ENCODE peak calls at places on chromosomes 7 and 10, in four cellular contexts. I is effector memory CD8-positive, alpha-beta T cell; G is activated B cell treated with CpG ODN at 0.5 μM for 24 hours; J is K562. L is an unnamed sample.

GRCh38 chr7:151642746-151643145 is 123.1 kb upstream of the RHEB start:
- ATAC-seq in I (no peak), G (no peak), J (no peak), L (no peak)

GRCh38 chr7:106891545-106892410 is 26.7 kb downstream of the PIK3CG start:
- ATAC-seq in I (no peak), J (peak; percentile 76), G (no peak), L (no peak)

GRCh38 chr7:130008941-130009847 is 42.0 kb downstream of the ZC3HC1 start:
- ATAC-seq in G (no peak), J (no peak), I (no peak), L (no peak)

GRCh38 chr7:1059200-1060091 is 15.1 kb downstream of the GPR146 start:
- ATAC-seq in I (peak; percentile 24), G (peak; percentile 15), J (peak; percentile 90), L (peak; percentile 57)

GRCh38 chr10:14750900-14751575 is 23.7 kb downstream of the FAM107B start:
- ATAC-seq in J (no peak), I (peak; percentile 24), G (peak; percentile 73), L (peak; percentile 92)

GRCh38 chr7:148480479-148481146 is 110.0 kb upstream of the C7orf33 start:
- ATAC-seq in J (no peak), I (no peak), G (no peak), L (no peak)

GRCh38 chr7:139737221-139738100 is 40.3 kb downstream of the HIPK2 start:
- ATAC-seq in I (peak; percentile 50), G (no peak), J (no peak), L (no peak)

GRCh38 chr10:118853916-118854315 is 99.1 kb upstream of the CACUL1 start:
- ATAC-seq in G (no peak), I (no peak), J (no peak), L (no peak)

GRCh38 chr10:69009360-69009759 is 20.8 kb downstream of the KIFBP start:
- ATAC-seq in J (no peak), G (no peak), I (no peak), L (no peak)

GRCh38 chr10:105068497-105068896 is 427.4 kb downstream of the SORCS3 start:
- ATAC-seq in I (no peak), G (no peak), J (no peak), L (no peak)

GRCh38 chr7:23117841-23118240 is 12.3 kb downstream of the KLHL7 start:
- ATAC-seq in G (no peak), I (no peak), J (no peak), L (no peak)

GRCh38 chr10:78260141-78260540 is 226.5 kb downstream of the RPS24 start:
- ATAC-seq in G (no peak), I (no peak), J (no peak), L (no peak)

GRCh38 chr10:55989188-55989587 is 371.9 kb downstream of the ZWINT start:
- ATAC-seq in I (no peak), G (no peak), J (no peak), L (no peak)

GRCh38 chr7:132988117-132988516 is 93.8 kb downstream of the CHCHD3 start:
- ATAC-seq in I (no peak), J (no peak), G (no peak), L (no peak)

GRCh38 chr7:14826426-14826825 is 76.1 kb downstream of the DGKB start:
- ATAC-seq in I (no peak), G (no peak), J (no peak), L (no peak)

GRCh38 chr7:7882888-7883287 is 85.7 kb upstream of the GLCCI1 start:
- ATAC-seq in G (no peak), J (no peak), I (no peak), L (no peak)

GRCh38 chr10:73228247-73228646 is 18.8 kb downstream of the DNAJC9 start:
- ATAC-seq in J (no peak), I (no peak), G (no peak), L (no peak)

GRCh38 chr7:118152149-118152548 is 31.8 kb upstream of the LSM8 start:
- ATAC-seq in I (no peak), G (no peak), J (peak; percentile 39), L (no peak)

GRCh38 chr10:122504551-122504950 is 43.2 kb downstream of the HTRA1 start:
- ATAC-seq in J (no peak), G (no peak), I (no peak), L (no peak)

GRCh38 chr10:71773221-71773971 is at the start of gene VSIR:
- ATAC-seq in J (peak; percentile 97), I (peak; percentile 74), G (peak; percentile 76), L (peak; percentile 86)

GRCh38 chr7:138892808-138893207 is 88.4 kb downstream of the KIAA1549 start:
- ATAC-seq in J (no peak), I (no peak), G (no peak), L (no peak)

GRCh38 chr10:30155401-30155800 is 96.0 kb upstream of the JCAD start:
- ATAC-seq in G (no peak), J (no peak), I (no peak), L (no peak)

GRCh38 chr10:131841669-131842139 is 59.1 kb upstream of the PPP2R2D start:
- ATAC-seq in I (no peak), G (no peak), J (peak; percentile 77), L (no peak)

GRCh38 chr10:102869290-102870198 is at the start of gene AS3MT:
- ATAC-seq in G (peak; percentile 66), J (no peak), I (peak; percentile 37), L (peak; percentile 55)

GRCh38 chr7:117493460-117493859 is 13.6 kb downstream of the CFTR start:
- ATAC-seq in G (no peak), J (no peak), I (no peak), L (no peak)

GRCh38 chr10:106765355-106765754 is 399.2 kb downstream of the SORCS1 start:
- ATAC-seq in J (no peak), I (no peak), G (no peak), L (no peak)

GRCh38 chr10:3119796-3120459 is 52.6 kb downstream of the PFKP start:
- ATAC-seq in G (no peak), J (peak; percentile 73), I (no peak), L (no peak)

GRCh38 chr7:137950263-137950621 is 51.6 kb downstream of the CREB3L2 start:
- ATAC-seq in I (no peak), J (no peak), G (no peak), L (no peak)

GRCh38 chr10:76252733-76253132 is 821.3 kb downstream of the LRMDA start:
- ATAC-seq in J (no peak), G (no peak), I (no peak), L (no peak)

GRCh38 chr7:1042161-1042833 is 2.0 kb upstream of the GPR146 start:
- ATAC-seq in J (no peak), G (no peak), I (peak; percentile 62), L (no peak)

GRCh38 chr10:11150876-11151275 is 133.2 kb downstream of the CELF2 start:
- ATAC-seq in J (no peak), G (no peak), I (peak; percentile 36), L (no peak)

GRCh38 chr7:140649566-140650205 is 9.1 kb upstream of the DENND2A start:
- ATAC-seq in J (peak; percentile 6), I (no peak), G (no peak), L (no peak)

GRCh38 chr10:58807631-58808024 is 295.0 kb downstream of the BICC1 start:
- ATAC-seq in I (no peak), J (no peak), G (no peak), L (no peak)

GRCh38 chr7:98816206-98816605 is 53.6 kb downstream of the TMEM130 start:
- ATAC-seq in G (no peak), I (no peak), J (no peak), L (no peak)

L was measured in stimulated activated memory B cell treated with anti-CD40 and anti-IgM and Interleukin-4, amounts not matched to agents 10 μg/mL and 1 μg/mL and 100 μg/mL, for 72 hours.